ENCODE peak calls at places on chromosomes 1 and 21, in four cellular contexts. J is 8988T; B is activated CD4-positive, alpha-beta T cell treated with anti-CD3 and anti-CD28 coated beads for 4 hours; N is mesenteric fat pad. K is an unnamed sample.

GRCh38 chr1:155981266-155982088 is 3.1 kb upstream of the ARHGEF2 start:
- DNase-seq in J (no peak), B (peak; percentile 45), N (no peak), K (no peak)

GRCh38 chr1:240385551-240385950 is 226.4 kb downstream of the GREM2 start:
- DNase-seq in J (no peak), B (no peak), N (no peak), K (no peak)

GRCh38 chr1:230702934-230703678 is 10.8 kb downstream of the AGT start:
- DNase-seq in J (no peak), N (no peak), B (no peak), K (no peak)

GRCh38 chr1:204080163-204080903 is 7.4 kb downstream of the SOX13 start:
- DNase-seq in N (peak; percentile 89), J (peak; percentile 82), B (no peak), K (no peak)

GRCh38 chr21:36813071-36813470 is 114.2 kb downstream of the SIM2 start:
- DNase-seq in B (no peak), J (no peak), N (no peak), K (no peak)

GRCh38 chr21:15669247-15669646 is 60.5 kb upstream of the USP25 start:
- DNase-seq in N (no peak), B (no peak), J (no peak), K (no peak)

GRCh38 chr1:245153081-245153644 is 1.6 kb upstream of the KIF26B start:
- DNase-seq in N (no peak), J (peak; percentile 76), B (peak; percentile 52), K (peak; percentile 80)

GRCh38 chr1:168261390-168261789 is 19.3 kb upstream of the TBX19 start:
- DNase-seq in B (no peak), J (no peak), N (no peak), K (no peak)

GRCh38 chr1:5505944-5506343 is 486.3 kb downstream of the NPHP4 start:
- DNase-seq in N (no peak), J (no peak), B (no peak), K (no peak)

GRCh38 chr1:41109316-41110263 is 88.1 kb upstream of the SLFNL1 start:
- DNase-seq in N (no peak), J (no peak), B (no peak), K (peak; percentile 93)

GRCh38 chr1:17488977-17489739 is 49.7 kb upstream of the RCC2 start:
- DNase-seq in B (no peak), N (no peak), J (no peak), K (peak; percentile 91)

GRCh38 chr21:45562965-45563364 is 20.7 kb upstream of the SLC19A1 start:
- DNase-seq in J (no peak), B (no peak), N (no peak), K (no peak)

GRCh38 chr1:22262583-22262982 is 119.7 kb upstream of the WNT4 start:
- DNase-seq in N (no peak), J (no peak), B (no peak), K (no peak)

GRCh38 chr1:58966103-58966916 is 182.5 kb upstream of the JUN start:
- DNase-seq in B (no peak), N (no peak), J (no peak), K (no peak)

GRCh38 chr1:25875856-25876692 is 566 bp upstream of the PAQR7 start:
- DNase-seq in J (no peak), B (no peak), N (no peak), K (no peak)

GRCh38 chr1:20439282-20439681 is 46.7 kb downstream of the CAMK2N1 start:
- DNase-seq in J (no peak), B (no peak), N (peak; percentile 28), K (no peak)

GRCh38 chr1:220487297-220487820 is 40.6 kb upstream of the MARK1 start:
- DNase-seq in B (no peak), N (no peak), J (no peak), K (no peak)

GRCh38 chr1:221458430-221459156 is 283.3 kb downstream of the DUSP10 start:
- DNase-seq in N (no peak), B (no peak), J (no peak), K (no peak)

GRCh38 chr1:232529747-232530146 is 100.2 kb downstream of the SIPA1L2 start:
- DNase-seq in B (no peak), J (no peak), N (no peak), K (no peak)

GRCh38 chr1:224641030-224641429 is 24.9 kb downstream of the CNIH3 start:
- DNase-seq in N (no peak), J (peak; percentile 47), B (no peak), K (no peak)

GRCh38 chr1:208159542-208160258 is 84.5 kb downstream of the PLXNA2 start:
- DNase-seq in N (no peak), J (no peak), B (no peak), K (no peak)

GRCh38 chr1:44826375-44827196 is 16.5 kb downstream of the PTCH2 start:
- DNase-seq in J (no peak), B (no peak), N (no peak), K (no peak)

GRCh38 chr1:19372602-19373001 is 60.5 kb downstream of the SLC66A1 start:
- DNase-seq in B (no peak), N (no peak), J (no peak), K (no peak)

GRCh38 chr1:65668368-65668767 is 124.3 kb upstream of the PDE4B start:
- DNase-seq in B (no peak), N (no peak), J (no peak), K (no peak)

GRCh38 chr1:148263128-148263905 is 111.2 kb upstream of the NBPF11 start:
- DNase-seq in B (peak; percentile 38), J (peak; percentile 53), N (no peak), K (no peak)

GRCh38 chr21:44571296-44571695 is 2.2 kb upstream of the KRTAP10-4 start:
- DNase-seq in N (no peak), J (no peak), B (no peak), K (peak; percentile 37)

GRCh38 chr21:44052071-44052829 is 40.1 kb downstream of the TRAPPC10 start:
- DNase-seq in B (no peak), N (peak; percentile 14), J (no peak), K (no peak)

GRCh38 chr1:64505944-64506658 is 36.2 kb downstream of the CACHD1 start:
- DNase-seq in J (no peak), B (peak; percentile 34), N (no peak), K (no peak)

K was measured in vagina.